ENCODE peak calls at places on chromosomes 7 and 10, in nine cellular contexts. One of them, this sample, is unnamed.

GRCh38 chr7:75649462-75649861 is 89.3 kb downstream of the HIP1 start:
- DNase-seq in right cardiac atrium: no peak
- DNase-seq in AG04450: no peak
- DNase-seq in AG09309: no peak
- DNase-seq in neural progenitor cell: no peak
- DNase-seq in heart left ventricle: peak
- DNase-seq in GM23338: no peak
- DNase-seq in Karpas-422: no peak
- DNase-seq in SK-N-MC: no peak
- DNase-seq in this sample: peak

GRCh38 chr10:132141526-132142395 is 45.0 kb upstream of the DPYSL4 start:
- DNase-seq in right cardiac atrium: peak
- DNase-seq in AG04450: no peak
- DNase-seq in AG09309: no peak
- DNase-seq in neural progenitor cell: no peak
- DNase-seq in heart left ventricle: no peak
- DNase-seq in GM23338: no peak
- DNase-seq in Karpas-422: no peak
- DNase-seq in SK-N-MC: no peak
- DNase-seq in this sample: no peak

GRCh38 chr7:107563072-107563760 is 504 bp downstream of the COG5 start:
- DNase-seq in right cardiac atrium: no peak
- DNase-seq in AG04450: no peak
- DNase-seq in AG09309: no peak
- DNase-seq in neural progenitor cell: no peak
- DNase-seq in heart left ventricle: no peak
- DNase-seq in GM23338: peak
- DNase-seq in Karpas-422: peak
- DNase-seq in SK-N-MC: no peak
- DNase-seq in this sample: peak

GRCh38 chr10:45253183-45253914 is 62.1 kb downstream of the OR13A1 start:
- DNase-seq in right cardiac atrium: no peak
- DNase-seq in AG04450: no peak
- DNase-seq in AG09309: no peak
- DNase-seq in neural progenitor cell: no peak
- DNase-seq in heart left ventricle: no peak
- DNase-seq in GM23338: no peak
- DNase-seq in Karpas-422: peak
- DNase-seq in SK-N-MC: no peak
- DNase-seq in this sample: no peak

GRCh38 chr7:26865094-26865388 is 651 bp upstream of the SKAP2 start:
- DNase-seq in right cardiac atrium: peak
- DNase-seq in AG04450: no peak
- DNase-seq in AG09309: no peak
- DNase-seq in neural progenitor cell: peak
- DNase-seq in heart left ventricle: peak
- DNase-seq in GM23338: peak
- DNase-seq in Karpas-422: no peak
- DNase-seq in SK-N-MC: no peak
- DNase-seq in this sample: peak

GRCh38 chr7:84022686-84023308 is 171.8 kb downstream of the SEMA3A start:
- DNase-seq in right cardiac atrium: peak
- DNase-seq in AG04450: no peak
- DNase-seq in AG09309: no peak
- DNase-seq in neural progenitor cell: no peak
- DNase-seq in heart left ventricle: no peak
- DNase-seq in GM23338: no peak
- DNase-seq in Karpas-422: no peak
- DNase-seq in SK-N-MC: no peak
- DNase-seq in this sample: no peak

GRCh38 chr7:128174391-128174790 is 66.7 kb upstream of the LEP start:
- DNase-seq in right cardiac atrium: no peak
- DNase-seq in AG04450: no peak
- DNase-seq in AG09309: no peak
- DNase-seq in neural progenitor cell: no peak
- DNase-seq in heart left ventricle: no peak
- DNase-seq in GM23338: no peak
- DNase-seq in Karpas-422: peak
- DNase-seq in SK-N-MC: no peak
- DNase-seq in this sample: no peak

GRCh38 chr10:132692311-132692710 is 93.6 kb downstream of the NKX6-2 start:
- DNase-seq in right cardiac atrium: no peak
- DNase-seq in AG04450: no peak
- DNase-seq in AG09309: no peak
- DNase-seq in neural progenitor cell: no peak
- DNase-seq in heart left ventricle: no peak
- DNase-seq in GM23338: no peak
- DNase-seq in Karpas-422: no peak
- DNase-seq in SK-N-MC: no peak
- DNase-seq in this sample: no peak

GRCh38 chr10:10609379-10609955 is 408.2 kb upstream of the CELF2 start:
- DNase-seq in right cardiac atrium: no peak
- DNase-seq in AG04450: no peak
- DNase-seq in AG09309: no peak
- DNase-seq in neural progenitor cell: no peak
- DNase-seq in heart left ventricle: no peak
- DNase-seq in GM23338: no peak
- DNase-seq in Karpas-422: no peak
- DNase-seq in SK-N-MC: no peak
- DNase-seq in this sample: no peak

GRCh38 chr7:116239434-116239833 is 29.1 kb downstream of the TES start:
- DNase-seq in right cardiac atrium: no peak
- DNase-seq in AG04450: no peak
- DNase-seq in AG09309: no peak
- DNase-seq in neural progenitor cell: no peak
- DNase-seq in heart left ventricle: no peak
- DNase-seq in GM23338: no peak
- DNase-seq in Karpas-422: no peak
- DNase-seq in SK-N-MC: no peak
- DNase-seq in this sample: no peak

GRCh38 chr10:116098411-116099019 is 174.5 kb downstream of the GFRA1 start:
- DNase-seq in right cardiac atrium: no peak
- DNase-seq in AG04450: no peak
- DNase-seq in AG09309: no peak
- DNase-seq in neural progenitor cell: peak
- DNase-seq in heart left ventricle: no peak
- DNase-seq in GM23338: no peak
- DNase-seq in Karpas-422: no peak
- DNase-seq in SK-N-MC: no peak
- DNase-seq in this sample: no peak

GRCh38 chr10:129840196-129840590 is 123.9 kb downstream of the EBF3 start:
- DNase-seq in right cardiac atrium: no peak
- DNase-seq in AG04450: no peak
- DNase-seq in AG09309: no peak
- DNase-seq in neural progenitor cell: no peak
- DNase-seq in heart left ventricle: no peak
- DNase-seq in GM23338: no peak
- DNase-seq in Karpas-422: no peak
- DNase-seq in SK-N-MC: no peak
- DNase-seq in this sample: no peak

GRCh38 chr7:155439311-155440017 is 18.5 kb upstream of the EN2 start:
- DNase-seq in right cardiac atrium: no peak
- DNase-seq in AG04450: no peak
- DNase-seq in AG09309: no peak
- DNase-seq in neural progenitor cell: no peak
- DNase-seq in heart left ventricle: no peak
- DNase-seq in GM23338: no peak
- DNase-seq in Karpas-422: no peak
- DNase-seq in SK-N-MC: no peak
- DNase-seq in this sample: peak

GRCh38 chr10:6292741-6293151 is 90.0 kb downstream of the PFKFB3 start:
- DNase-seq in right cardiac atrium: no peak
- DNase-seq in AG04450: no peak
- DNase-seq in AG09309: no peak
- DNase-seq in neural progenitor cell: no peak
- DNase-seq in heart left ventricle: no peak
- DNase-seq in GM23338: no peak
- DNase-seq in Karpas-422: no peak
- DNase-seq in SK-N-MC: no peak
- DNase-seq in this sample: no peak

GRCh38 chr10:59682986-59683937 is 26.4 kb downstream of the SLC16A9 start:
- DNase-seq in right cardiac atrium: no peak
- DNase-seq in AG04450: no peak
- DNase-seq in AG09309: no peak
- DNase-seq in neural progenitor cell: no peak
- DNase-seq in heart left ventricle: no peak
- DNase-seq in GM23338: no peak
- DNase-seq in Karpas-422: no peak
- DNase-seq in SK-N-MC: no peak
- DNase-seq in this sample: no peak

GRCh38 chr10:59680199-59680598 is 29.5 kb downstream of the SLC16A9 start:
- DNase-seq in right cardiac atrium: no peak
- DNase-seq in AG04450: no peak
- DNase-seq in AG09309: no peak
- DNase-seq in neural progenitor cell: no peak
- DNase-seq in heart left ventricle: no peak
- DNase-seq in GM23338: no peak
- DNase-seq in Karpas-422: no peak
- DNase-seq in SK-N-MC: no peak
- DNase-seq in this sample: no peak

GRCh38 chr10:59675812-59676211 is 33.8 kb downstream of the SLC16A9 start:
- DNase-seq in right cardiac atrium: no peak
- DNase-seq in AG04450: no peak
- DNase-seq in AG09309: no peak
- DNase-seq in neural progenitor cell: peak
- DNase-seq in heart left ventricle: no peak
- DNase-seq in GM23338: peak
- DNase-seq in Karpas-422: peak
- DNase-seq in SK-N-MC: no peak
- DNase-seq in this sample: no peak

GRCh38 chr10:59677253-59677831 is 32.3 kb downstream of the SLC16A9 start:
- DNase-seq in right cardiac atrium: no peak
- DNase-seq in AG04450: no peak
- DNase-seq in AG09309: no peak
- DNase-seq in neural progenitor cell: no peak
- DNase-seq in heart left ventricle: no peak
- DNase-seq in GM23338: no peak
- DNase-seq in Karpas-422: no peak
- DNase-seq in SK-N-MC: no peak
- DNase-seq in this sample: no peak

GRCh38 chr10:59678884-59679301 is 30.8 kb downstream of the SLC16A9 start:
- DNase-seq in right cardiac atrium: no peak
- DNase-seq in AG04450: no peak
- DNase-seq in AG09309: no peak
- DNase-seq in neural progenitor cell: no peak
- DNase-seq in heart left ventricle: no peak
- DNase-seq in GM23338: no peak
- DNase-seq in Karpas-422: no peak
- DNase-seq in SK-N-MC: no peak
- DNase-seq in this sample: no peak
- H3K4me3 ChIP-seq in right cardiac atrium: no peak
- H3K4me3 ChIP-seq in AG04450: no peak
- H3K4me3 ChIP-seq in AG09309: no peak
- H3K4me3 ChIP-seq in neural progenitor cell: no peak
- H3K4me3 ChIP-seq in heart left ventricle: no peak
- H3K4me3 ChIP-seq in GM23338: no peak
- H3K4me3 ChIP-seq in Karpas-422: no peak
- H3K4me3 ChIP-seq in SK-N-MC: no peak
- H3K4me3 ChIP-seq in this sample: no peak

DNA sequence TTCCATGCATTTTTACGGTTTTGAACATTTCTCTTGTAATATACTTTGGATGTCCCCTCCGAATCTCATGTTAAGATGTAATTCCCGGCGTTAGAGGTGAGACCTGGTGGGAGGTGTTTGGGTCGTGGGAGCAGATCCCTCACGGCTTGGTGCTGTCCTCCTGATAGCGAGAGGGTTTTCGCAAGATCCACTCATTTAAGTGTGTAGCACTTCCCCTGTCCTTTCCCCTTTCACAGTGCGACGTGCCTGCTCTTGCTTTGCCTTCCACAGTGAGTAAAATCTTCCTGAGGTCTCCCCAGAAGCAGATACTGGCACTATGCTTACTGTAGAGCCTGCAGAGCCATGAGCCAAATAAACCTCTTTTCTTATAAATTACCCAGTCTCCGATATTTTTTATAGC is 6.6 kb downstream of the GPR141 start:
- DNase-seq in right cardiac atrium: no peak
- DNase-seq in AG04450: no peak
- DNase-seq in AG09309: no peak
- DNase-seq in neural progenitor cell: no peak
- DNase-seq in heart left ventricle: no peak
- DNase-seq in GM23338: no peak
- DNase-seq in Karpas-422: no peak
- DNase-seq in SK-N-MC: no peak
- DNase-seq in this sample: no peak
- H3K4me3 ChIP-seq in right cardiac atrium: no peak
- H3K4me3 ChIP-seq in AG04450: no peak
- H3K4me3 ChIP-seq in AG09309: no peak
- H3K4me3 ChIP-seq in neural progenitor cell: no peak
- H3K4me3 ChIP-seq in heart left ventricle: peak
- H3K4me3 ChIP-seq in GM23338: no peak
- H3K4me3 ChIP-seq in Karpas-422: no peak
- H3K4me3 ChIP-seq in SK-N-MC: no peak
- H3K4me3 ChIP-seq in this sample: no peak

GRCh38 chr7:85103352-85103751 is 83.5 kb downstream of the SEMA3D start:
- DNase-seq in right cardiac atrium: peak
- DNase-seq in AG04450: no peak
- DNase-seq in AG09309: no peak
- DNase-seq in neural progenitor cell: no peak
- DNase-seq in heart left ventricle: no peak
- DNase-seq in GM23338: no peak
- DNase-seq in Karpas-422: no peak
- DNase-seq in SK-N-MC: no peak
- DNase-seq in this sample: no peak

GRCh38 chr7:85102813-85103350 is 84.0 kb downstream of the SEMA3D start:
- DNase-seq in right cardiac atrium: no peak
- DNase-seq in AG04450: no peak
- DNase-seq in AG09309: peak
- DNase-seq in neural progenitor cell: no peak
- DNase-seq in heart left ventricle: no peak
- DNase-seq in GM23338: no peak
- DNase-seq in Karpas-422: no peak
- DNase-seq in SK-N-MC: no peak
- DNase-seq in this sample: no peak

GRCh38 chr7:85103962-85104361 is 82.9 kb downstream of the SEMA3D start:
- DNase-seq in right cardiac atrium: no peak
- DNase-seq in AG04450: no peak
- DNase-seq in AG09309: no peak
- DNase-seq in neural progenitor cell: no peak
- DNase-seq in heart left ventricle: no peak
- DNase-seq in GM23338: no peak
- DNase-seq in Karpas-422: no peak
- DNase-seq in SK-N-MC: no peak
- DNase-seq in this sample: no peak

GRCh38 chr7:85106719-85107118 is 80.1 kb downstream of the SEMA3D start:
- DNase-seq in right cardiac atrium: no peak
- DNase-seq in AG04450: no peak
- DNase-seq in AG09309: no peak
- DNase-seq in neural progenitor cell: no peak
- DNase-seq in heart left ventricle: no peak
- DNase-seq in GM23338: no peak
- DNase-seq in Karpas-422: no peak
- DNase-seq in SK-N-MC: no peak
- DNase-seq in this sample: no peak

GRCh38 chr7:85104432-85105205 is 82.2 kb downstream of the SEMA3D start:
- DNase-seq in right cardiac atrium: no peak
- DNase-seq in AG04450: no peak
- DNase-seq in AG09309: peak
- DNase-seq in neural progenitor cell: no peak
- DNase-seq in heart left ventricle: no peak
- DNase-seq in GM23338: no peak
- DNase-seq in Karpas-422: no peak
- DNase-seq in SK-N-MC: no peak
- DNase-seq in this sample: no peak
- H3K4me3 ChIP-seq in right cardiac atrium: no peak
- H3K4me3 ChIP-seq in AG04450: no peak
- H3K4me3 ChIP-seq in AG09309: no peak
- H3K4me3 ChIP-seq in neural progenitor cell: no peak
- H3K4me3 ChIP-seq in heart left ventricle: no peak
- H3K4me3 ChIP-seq in GM23338: no peak
- H3K4me3 ChIP-seq in Karpas-422: no peak
- H3K4me3 ChIP-seq in SK-N-MC: peak
- H3K4me3 ChIP-seq in this sample: no peak

GRCh38 chr10:76397210-76397881 is 965.9 kb downstream of the LRMDA start:
- DNase-seq in right cardiac atrium: peak
- DNase-seq in AG04450: no peak
- DNase-seq in AG09309: no peak
- DNase-seq in neural progenitor cell: no peak
- DNase-seq in heart left ventricle: peak
- DNase-seq in GM23338: no peak
- DNase-seq in Karpas-422: no peak
- DNase-seq in SK-N-MC: no peak
- DNase-seq in this sample: no peak
- H3K4me3 ChIP-seq in right cardiac atrium: no peak
- H3K4me3 ChIP-seq in AG04450: no peak
- H3K4me3 ChIP-seq in AG09309: no peak
- H3K4me3 ChIP-seq in neural progenitor cell: no peak
- H3K4me3 ChIP-seq in heart left ventricle: no peak
- H3K4me3 ChIP-seq in GM23338: no peak
- H3K4me3 ChIP-seq in Karpas-422: no peak
- H3K4me3 ChIP-seq in SK-N-MC: no peak
- H3K4me3 ChIP-seq in this sample: no peak

This sample was measured in H7.